ENCODE peak calls at places on chromosomes 7 and 10, in seven cellular contexts. Z is coronary artery, M is ascending aorta, E is astrocyte of the spinal cord, Y is fibroblast of the aortic adventitia, V is body of pancreas, P is OCI-LY7. J is an unnamed sample.

GRCh38 chr7:134414109-134414508 is 44.8 kb downstream of the AKR1B1 start:
- DNase-seq in Z (peak; percentile 31), M (no peak), E (no peak), Y (no peak), V (no peak), P (no peak), J (no peak)

GRCh38 chr10:104318096-104318725 is 20.1 kb downstream of the ITPRIP start:
- DNase-seq in Z (no peak), M (no peak), E (no peak), Y (no peak), V (no peak), P (no peak), J (peak; percentile 32)

GRCh38 chr7:158814637-158815036 is 14.7 kb downstream of the ESYT2 start:
- DNase-seq in Z (no peak), M (no peak), E (no peak), Y (no peak), V (no peak), P (peak; percentile 64), J (no peak)

GRCh38 chr7:51000956-51001355 is 218.3 kb upstream of the GRB10 start:
- DNase-seq in Z (no peak), M (no peak), E (no peak), Y (no peak), V (no peak), P (no peak), J (no peak)

GRCh38 chr7:146539836-146540235 is 423.2 kb downstream of the CNTNAP2 start:
- DNase-seq in Z (no peak), M (no peak), E (no peak), Y (no peak), V (no peak), P (no peak), J (no peak)

GRCh38 chr10:121668336-121669009 is 70.2 kb upstream of the FGFR2 start:
- DNase-seq in Z (peak; percentile 79), M (peak; percentile 35), E (peak; percentile 64), Y (no peak), V (peak; percentile 67), P (no peak), J (no peak)

GRCh38 chr10:77622822-77623410 is 14.7 kb downstream of the KCNMA1 start:
- DNase-seq in Z (no peak), M (no peak), E (no peak), Y (no peak), V (no peak), P (no peak), J (no peak)

GRCh38 chr7:153402721-153403541 is 643.4 kb downstream of the ACTR3B start:
- DNase-seq in Z (no peak), M (no peak), E (no peak), Y (no peak), V (no peak), P (no peak), J (no peak)

GRCh38 chr10:672139-672538 is 17.3 kb downstream of the DIP2C start:
- DNase-seq in Z (no peak), M (no peak), E (no peak), Y (no peak), V (no peak), P (no peak), J (no peak)

GRCh38 chr7:156031679-156032478 is 219.6 kb upstream of the SHH start:
- DNase-seq in Z (no peak), M (no peak), E (no peak), Y (no peak), V (no peak), P (no peak), J (no peak)

GRCh38 chr10:102150970-102151773 is 1.0 kb upstream of the NOLC1 start:
- DNase-seq in Z (no peak), M (no peak), E (no peak), Y (peak; percentile 90), V (no peak), P (no peak), J (no peak)

GRCh38 chr7:22572937-22573336 is 72.9 kb upstream of the STEAP1B start:
- DNase-seq in Z (no peak), M (no peak), E (peak; percentile 60), Y (peak; percentile 60), V (no peak), P (no peak), J (peak; percentile 82)

GRCh38 chr7:106056513-106057203 is 55.5 kb downstream of the SYPL1 start:
- DNase-seq in Z (peak; percentile 76), M (no peak), E (peak; percentile 69), Y (peak; percentile 78), V (peak; percentile 74), P (peak; percentile 93), J (no peak)

GRCh38 chr10:124180044-124180745 is 86.8 kb upstream of the CHST15 start:
- DNase-seq in Z (no peak), M (no peak), E (no peak), Y (no peak), V (no peak), P (no peak), J (no peak)

GRCh38 chr10:71580926-71581325 is 138.7 kb downstream of the C10orf105 start:
- DNase-seq in Z (no peak), M (no peak), E (no peak), Y (no peak), V (no peak), P (no peak), J (no peak)

GRCh38 chr10:100303724-100304319 is 17.3 kb upstream of the BLOC1S2 start:
- DNase-seq in Z (no peak), M (no peak), E (peak; percentile 35), Y (peak; percentile 51), V (no peak), P (peak; percentile 50), J (no peak)

GRCh38 chr10:23442936-23443335 is 4.1 kb downstream of the OTUD1 start:
- DNase-seq in Z (no peak), M (no peak), E (peak; percentile 55), Y (peak; percentile 18), V (no peak), P (no peak), J (no peak)

GRCh38 chr7:47852330-47853245 is 95.7 kb downstream of the PKD1L1 start:
- DNase-seq in Z (no peak), M (no peak), E (no peak), Y (no peak), V (no peak), P (peak; percentile 24), J (no peak)

GRCh38 chr7:84786073-84786472 is 400.8 kb downstream of the SEMA3D start:
- DNase-seq in Z (no peak), M (no peak), E (no peak), Y (no peak), V (no peak), P (no peak), J (no peak)

GRCh38 chr7:150388306-150388705 is 9.2 kb downstream of the ZNF775 start:
- DNase-seq in Z (no peak), M (no peak), E (no peak), Y (no peak), V (no peak), P (no peak), J (no peak)

GRCh38 chr10:30897045-30897444 is 134.6 kb downstream of the ZNF438 start:
- DNase-seq in Z (no peak), M (no peak), E (no peak), Y (no peak), V (no peak), P (no peak), J (no peak)

GRCh38 chr10:60395711-60396110 is 6.0 kb upstream of the ANK3 start:
- DNase-seq in Z (no peak), M (no peak), E (no peak), Y (no peak), V (no peak), P (no peak), J (no peak)

GRCh38 chr7:143419880-143420279 is 11.2 kb upstream of the EPHA1 start:
- DNase-seq in Z (no peak), M (no peak), E (no peak), Y (no peak), V (peak; percentile 42), P (no peak), J (no peak)

GRCh38 chr10:131997366-131998049 is 15.8 kb upstream of the BNIP3 start:
- DNase-seq in Z (no peak), M (no peak), E (peak; percentile 78), Y (peak; percentile 69), V (peak; percentile 92), P (peak; percentile 17), J (no peak)

GRCh38 chr10:116147162-116147906 is 125.7 kb downstream of the GFRA1 start:
- DNase-seq in Z (no peak), M (no peak), E (no peak), Y (no peak), V (no peak), P (no peak), J (no peak)

GRCh38 chr10:131833446-131834080 is 67.2 kb upstream of the PPP2R2D start:
- DNase-seq in Z (no peak), M (no peak), E (no peak), Y (no peak), V (peak; percentile 3), P (no peak), J (peak; percentile 23)

GRCh38 chr10:77983384-77984341 is 45.7 kb downstream of the POLR3A start:
- DNase-seq in Z (no peak), M (no peak), E (peak; percentile 66), Y (peak; percentile 68), V (no peak), P (no peak), J (no peak)

GRCh38 chr10:128735996-128736395 is 609.8 kb upstream of the MKI67 start:
- DNase-seq in Z (no peak), M (no peak), E (no peak), Y (no peak), V (no peak), P (no peak), J (no peak)
- H3K4me3 ChIP-seq in Z (no peak overlapping the region), M (no peak overlapping the region), E (no peak overlapping the region), Y (no peak overlapping the region), V (no peak overlapping the region), P (no peak overlapping the region), J (no peak overlapping the region)

GRCh38 chr10:107425844-107426553 is 261.5 kb upstream of the SORCS1 start:
- DNase-seq in Z (no peak), M (no peak), E (no peak), Y (peak; percentile 2), V (no peak), P (no peak), J (no peak)
- H3K4me3 ChIP-seq in Z (peak overlapping the region; percentile 18), M (no peak overlapping the region), E (no peak overlapping the region), Y (no peak overlapping the region), V (no peak overlapping the region), P (no peak overlapping the region), J (no peak overlapping the region)

DNA sequence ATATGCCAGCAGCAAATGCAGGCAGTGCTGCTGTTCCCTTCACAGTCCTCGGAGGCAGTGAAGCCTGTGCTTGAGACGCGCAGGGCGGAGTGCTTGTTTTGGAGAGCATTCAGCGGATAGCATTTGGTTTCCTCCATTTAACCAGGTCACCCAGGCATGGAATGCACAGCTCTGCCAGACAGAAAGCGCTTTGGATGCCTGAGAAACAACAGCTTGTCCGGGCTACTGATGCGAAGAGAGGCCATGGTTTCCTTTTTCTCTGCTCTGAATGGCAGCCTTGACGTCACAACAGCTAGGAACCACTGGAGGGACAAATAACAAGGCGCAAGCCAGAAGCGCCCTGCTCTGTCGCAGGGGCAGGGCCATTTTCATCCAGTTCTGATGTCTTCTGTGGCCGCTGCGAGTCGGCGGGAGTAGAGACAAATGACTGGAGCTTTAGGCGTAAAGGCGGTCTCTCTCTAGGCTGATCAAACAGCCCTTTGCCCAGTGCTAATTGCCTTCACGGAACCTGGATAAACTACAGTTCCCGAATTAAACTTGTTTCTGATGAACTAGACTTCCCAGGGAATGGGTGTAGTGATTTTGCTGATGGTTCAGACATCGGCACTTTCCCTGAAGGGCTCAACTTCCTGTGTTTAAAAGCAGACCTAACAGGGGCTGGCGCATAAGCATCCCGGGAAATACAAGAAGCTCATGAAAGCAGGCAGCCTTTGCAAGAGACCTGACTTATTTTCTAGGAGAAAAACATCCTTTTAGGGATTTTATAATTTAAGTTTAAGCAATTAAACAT is 187.6 kb upstream of the KLF14 start:
- DNase-seq in Z (peak; percentile 95), M (no peak), E (peak; percentile 95), Y (peak; percentile 98), V (peak; percentile 56), P (no peak), J (no peak)
- H3K4me3 ChIP-seq in Z (peak overlapping the region; percentile 56), M (peak overlapping the region; percentile 56), E (peak overlapping the region; percentile 25), Y (peak overlapping the region; percentile 39), V (no peak overlapping the region), P (no peak overlapping the region), J (no peak overlapping the region)

GRCh38 chr10:112335866-112336265 is 38.0 kb upstream of the ACSL5 start:
- DNase-seq in Z (no peak), M (no peak), E (no peak), Y (no peak), V (no peak), P (no peak), J (no peak)
- H3K4me3 ChIP-seq in Z (no peak overlapping the region), M (no peak overlapping the region), E (no peak overlapping the region), Y (no peak overlapping the region), V (no peak overlapping the region), P (no peak overlapping the region), J (no peak overlapping the region)

J was measured in RWPE2.